ENCODE peak calls at places on chromosomes 16 and 17, in six cellular contexts. H, L, I, Q, K and D are unnamed samples.

GRCh38 chr16:66651965-66652364 is 44.6 kb downstream of the CMTM4 start:
- ATAC-seq in L (peak; percentile 27), K (no peak), I (no peak), Q (no peak), H (no peak), D (no peak)

GRCh38 chr17:11264183-11264871 is 23.3 kb downstream of the SHISA6 start:
- ATAC-seq in I (no peak), Q (no peak), L (no peak), H (no peak), K (no peak), D (no peak)

GRCh38 chr17:80774146-80774545 is 217.5 kb upstream of the CHMP6 start:
- ATAC-seq in K (no peak), L (no peak), H (no peak), Q (no peak), I (no peak), D (no peak)

GRCh38 chr17:42547001-42547461 is 5.7 kb upstream of the HSD17B1 start:
- ATAC-seq in K (no peak), H (no peak), Q (no peak), I (no peak), L (no peak), D (no peak)

GRCh38 chr17:33292184-33292980 is 713 bp downstream of the ASIC2 start:
- ATAC-seq in K (no peak), I (peak; percentile 47), L (no peak), H (no peak), Q (no peak), D (no peak)

GRCh38 chr17:63699638-63700527 is at the start of gene LIMD2:
- ATAC-seq in I (peak; percentile 24), H (peak; percentile 34), L (peak; percentile 9), K (no peak), Q (peak; percentile 62), D (peak; percentile 26)

GRCh38 chr17:76642994-76643393 is 563 bp downstream of the ST6GALNAC1 start:
- ATAC-seq in H (no peak), K (no peak), Q (no peak), L (no peak), I (no peak), D (no peak)

GRCh38 chr16:29030086-29030840 is 45.4 kb downstream of the LAT start:
- ATAC-seq in K (no peak), H (no peak), I (no peak), L (no peak), Q (no peak), D (no peak)

GRCh38 chr16:50121721-50122445 is 31.2 kb upstream of the TENT4B start:
- ATAC-seq in Q (no peak), L (no peak), H (no peak), K (no peak), I (no peak), D (no peak)

GRCh38 chr16:30654856-30655255 is 3.4 kb upstream of the FBRS start:
- ATAC-seq in H (no peak), K (no peak), Q (no peak), L (no peak), I (no peak), D (no peak)

GRCh38 chr16:30651124-30652004 is 604 bp downstream of the PRR14 start:
- ATAC-seq in H (peak; percentile 64), Q (peak; percentile 82), L (peak; percentile 82), K (peak; percentile 70), I (peak; percentile 44), D (peak; percentile 62)

GRCh38 chr16:30650369-30651123 is at the start of gene PRR14:
- ATAC-seq in I (peak; percentile 85), L (peak; percentile 92), H (peak; percentile 92), K (peak; percentile 88), Q (peak; percentile 85), D (peak; percentile 95)

GRCh38 chr16:30652005-30652296 is 1.2 kb downstream of the PRR14 start:
- ATAC-seq in Q (no peak), H (no peak), I (no peak), L (no peak), K (no peak), D (no peak)

DNA sequence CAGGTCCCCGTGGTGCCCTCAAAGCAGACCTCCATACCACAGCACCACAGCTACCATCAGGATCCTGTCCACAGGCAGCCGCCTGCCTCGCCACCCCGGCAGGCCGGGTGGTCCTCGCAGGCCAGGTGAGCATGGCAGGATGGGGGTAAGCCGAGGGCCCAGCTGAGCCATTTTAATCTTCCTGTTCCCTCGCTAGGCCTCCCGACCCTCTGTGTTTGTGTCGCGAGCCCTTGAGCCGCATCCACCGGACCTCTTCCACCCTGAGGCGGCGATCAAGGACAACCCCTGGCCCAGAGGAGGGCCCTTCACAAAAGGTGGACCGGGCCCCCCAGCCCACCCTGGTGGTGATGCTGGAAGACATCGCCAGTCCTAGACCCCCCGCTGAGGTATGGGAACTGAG is 2.0 kb downstream of the PRR14 start:
- ATAC-seq in L (no peak), I (no peak), H (no peak), Q (no peak), K (no peak), D (no peak)
- H3K4me1 ChIP-seq in L (peaks cover 23% of the 10 kb centered on the region), I (no peaks in the 10 kb centered on the region), H (peaks cover 32% of the 10 kb centered on the region), Q (peaks cover 16% of the 10 kb centered on the region), K (peaks cover 11% of the 10 kb centered on the region), D (no peaks in the 10 kb centered on the region)

DNA sequence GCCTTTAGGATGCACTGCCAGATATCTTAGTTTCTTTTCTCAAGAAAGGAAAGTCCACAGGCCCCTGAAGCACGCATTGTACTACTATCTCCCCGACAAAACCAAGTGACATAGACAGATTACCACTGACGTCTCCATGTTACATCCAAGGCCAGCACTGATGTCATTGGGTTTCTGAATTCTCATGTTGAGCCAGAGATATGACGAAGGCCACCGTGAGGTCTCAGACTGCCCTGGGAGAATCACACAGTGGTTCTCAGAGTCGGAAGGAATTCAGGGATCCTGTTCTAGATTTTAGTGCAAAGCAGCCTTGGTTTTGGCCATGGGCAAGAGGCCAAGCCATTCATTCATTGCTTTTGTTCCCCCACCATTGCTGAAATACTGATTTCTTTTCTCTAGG is 222.1 kb downstream of the MSI2 start:
- ATAC-seq in L (no peak), H (peak; percentile 58), Q (no peak), I (no peak), K (peak; percentile 47), D (peak; percentile 46)
- H3K27ac ChIP-seq in L (no peak overlapping the region), H (no peak overlapping the region), Q (no peak overlapping the region), I (no peak overlapping the region), K (no peak overlapping the region), D (no peak overlapping the region)

GRCh38 chr17:38464723-38465419 is 36.6 kb downstream of the ARHGAP23 start:
- ATAC-seq in L (peak; percentile 88), I (peak; percentile 83), H (peak; percentile 76), K (peak; percentile 67), Q (peak; percentile 91), D (peak; percentile 92)

GRCh38 chr17:38465420-38466345 is 37.4 kb downstream of the ARHGAP23 start:
- ATAC-seq in Q (peak; percentile 66), K (peak; percentile 22), H (peak; percentile 64), I (peak; percentile 41), L (peak; percentile 54), D (peak; percentile 77)

GRCh38 chr17:38464251-38464722 is 36.0 kb downstream of the ARHGAP23 start:
- ATAC-seq in I (no peak), K (peak; percentile 26), Q (peak; percentile 39), H (peak; percentile 22), L (no peak), D (peak; percentile 15)

GRCh38 chr17:38461683-38462082 is 33.4 kb downstream of the ARHGAP23 start:
- ATAC-seq in L (no peak), Q (no peak), I (no peak), K (no peak), H (no peak), D (no peak)

GRCh38 chr17:38463451-38463858 is 35.2 kb downstream of the ARHGAP23 start:
- ATAC-seq in K (no peak), L (no peak), Q (no peak), I (no peak), H (no peak), D (no peak)
- H3K4me1 ChIP-seq in K (no peaks in the 10 kb centered on the region), L (peaks cover 25% of the 10 kb centered on the region), Q (peaks cover 20% of the 10 kb centered on the region), I (peaks cover 10% of the 10 kb centered on the region), H (peaks cover 4% of the 10 kb centered on the region), D (peaks cover 66% of the 10 kb centered on the region)

DNA sequence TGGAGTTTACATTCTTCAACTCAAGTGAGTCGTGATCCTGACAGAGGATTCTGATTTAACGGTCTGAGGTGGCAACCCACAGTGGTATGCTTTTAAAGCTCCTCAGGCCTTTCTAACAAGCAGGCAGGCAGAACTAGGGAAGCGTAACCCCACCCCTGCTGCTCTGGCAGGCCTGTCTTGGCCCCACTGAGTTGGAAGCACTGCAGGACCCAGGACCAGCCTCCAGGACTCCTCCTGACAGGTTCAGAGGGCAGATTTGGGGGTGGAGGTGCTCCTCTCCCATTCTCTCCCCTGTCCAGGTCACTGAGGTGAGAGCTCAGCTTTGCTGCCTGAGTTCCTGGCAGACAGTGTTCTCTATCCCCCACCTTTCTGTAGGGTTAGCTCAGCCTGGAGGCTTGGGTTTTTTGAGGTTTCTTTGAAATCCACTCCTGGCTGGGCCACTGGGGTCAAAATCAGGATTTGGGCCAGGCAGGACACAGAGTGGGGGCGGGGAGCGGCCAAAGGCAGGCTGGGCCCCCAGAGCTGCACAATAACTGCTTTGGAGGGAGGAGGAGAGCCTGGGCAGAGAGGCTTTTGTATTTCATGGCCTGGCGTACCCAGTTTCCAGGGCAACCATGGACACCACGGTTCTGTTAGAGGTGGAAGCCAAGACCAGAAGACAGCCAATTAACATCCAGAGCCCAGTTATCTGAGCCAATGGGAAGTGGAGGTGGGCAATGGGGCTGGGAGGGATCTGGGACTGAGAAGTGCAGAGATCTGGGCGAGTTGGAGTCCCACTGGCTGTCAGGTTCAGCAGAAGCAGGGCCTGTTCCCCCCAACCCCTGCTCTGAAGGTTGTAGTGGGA is 9.5 kb downstream of the MRPL27 start:
- ATAC-seq in I (no peak), K (no peak), Q (peak; percentile 31), H (no peak), L (no peak), D (no peak)
- H3K27ac ChIP-seq in I (no peak overlapping the region), K (no peak overlapping the region), Q (no peak overlapping the region), H (no peak overlapping the region), L (no peak overlapping the region), D (no peak overlapping the region)